ENCODE peak calls at places on chromosome 9, in seven cellular contexts. M is aorta, T is mesendoderm, H is tibial nerve, Y is mammary epithelial cell, K is cardiac muscle cell, L is lower leg skin. X is an unnamed sample.

GRCh38 chr9:129336130-129336528 is 158.1 kb upstream of the IER5L start:
- DNase-seq in M (no peak), T (peak; percentile 49), H (no peak), Y (peak; percentile 60), K (no peak), L (no peak), X (no peak)

GRCh38 chr9:34123682-34124081 is 2.8 kb downstream of the DCAF12 start:
- DNase-seq in M (no peak), T (no peak), H (no peak), Y (no peak), K (no peak), L (peak; percentile 51), X (peak; percentile 11)

GRCh38 chr9:133677126-133678010 is 41.2 kb downstream of the DBH start:
- DNase-seq in M (no peak), T (no peak), H (no peak), Y (no peak), K (no peak), L (no peak), X (peak; percentile 50)

GRCh38 chr9:5435912-5436311 is 1.8 kb downstream of the PLGRKT start:
- DNase-seq in M (no peak), T (no peak), H (no peak), Y (peak; percentile 70), K (no peak), L (no peak), X (no peak)

GRCh38 chr9:128022886-128023285 is 42.1 kb upstream of the EEIG1 start:
- DNase-seq in M (no peak), T (no peak), H (no peak), Y (no peak), K (no peak), L (no peak), X (no peak)

GRCh38 chr9:107260437-107261081 is 22.5 kb upstream of the RAD23B start:
- DNase-seq in M (no peak), T (no peak), H (no peak), Y (peak; percentile 49), K (no peak), L (no peak), X (no peak)

GRCh38 chr9:122397749-122398148 is 26.9 kb downstream of the PTGS1 start:
- DNase-seq in M (no peak), T (no peak), H (no peak), Y (no peak), K (no peak), L (no peak), X (no peak)

GRCh38 chr9:102497709-102498108 is 497.4 kb upstream of the CYLC2 start:
- DNase-seq in M (no peak), T (no peak), H (no peak), Y (no peak), K (no peak), L (no peak), X (no peak)

GRCh38 chr9:111524731-111525055 is 286 bp upstream of the ZNF483 start:
- DNase-seq in M (no peak), T (no peak), H (no peak), Y (no peak), K (no peak), L (no peak), X (no peak)

GRCh38 chr9:33366979-33367480 is 35.3 kb downstream of the AQP7 start:
- DNase-seq in M (no peak), T (no peak), H (no peak), Y (no peak), K (no peak), L (no peak), X (no peak)

GRCh38 chr9:112421771-112422222 is 41.9 kb downstream of the HSDL2 start:
- DNase-seq in M (no peak), T (peak; percentile 19), H (no peak), Y (peak; percentile 15), K (no peak), L (no peak), X (no peak)

GRCh38 chr9:36402536-36402935 is 2.5 kb upstream of the RNF38 start:
- DNase-seq in M (no peak), T (peak; percentile 58), H (no peak), Y (no peak), K (no peak), L (no peak), X (no peak)

GRCh38 chr9:76188905-76189304 is 205.3 kb downstream of the RFK start:
- DNase-seq in M (no peak), T (no peak), H (no peak), Y (no peak), K (no peak), L (no peak), X (no peak)

DNA sequence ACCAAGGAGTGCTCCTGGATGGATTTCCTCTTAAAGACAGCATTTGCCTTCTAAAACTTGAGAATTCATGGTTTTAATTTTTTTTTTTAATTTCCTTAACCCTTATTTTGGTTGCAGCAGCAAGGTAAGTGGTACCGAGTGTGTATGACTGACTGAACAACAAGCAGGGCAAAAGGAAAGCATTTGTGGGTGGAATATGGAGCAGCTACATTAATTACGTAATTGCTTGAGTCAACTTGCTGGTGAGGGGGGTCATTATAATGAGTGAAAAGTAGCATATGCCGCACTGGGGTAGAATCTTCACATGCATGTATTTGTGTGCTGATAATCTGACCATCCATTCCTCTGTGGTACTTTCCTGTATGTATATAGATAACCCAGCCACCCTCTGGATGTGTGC is 147.7 kb upstream of the RUSC2 start:
- DNase-seq in M (no peak), T (no peak), H (no peak), Y (no peak), K (no peak), L (no peak), X (no peak)
- H3K4me3 ChIP-seq in M (no peak overlapping the region), T (no peak overlapping the region), H (no peak overlapping the region), Y (no peak overlapping the region), K (no peak overlapping the region), L (no peak overlapping the region), X (no peak overlapping the region)

GRCh38 chr9:6576930-6577329 is 68.6 kb downstream of the GLDC start:
- DNase-seq in M (no peak), T (no peak), H (no peak), Y (no peak), K (no peak), L (no peak), X (no peak)

GRCh38 chr9:6581266-6581665 is 64.3 kb downstream of the GLDC start:
- DNase-seq in M (no peak), T (no peak), H (no peak), Y (no peak), K (no peak), L (no peak), X (no peak)

DNA sequence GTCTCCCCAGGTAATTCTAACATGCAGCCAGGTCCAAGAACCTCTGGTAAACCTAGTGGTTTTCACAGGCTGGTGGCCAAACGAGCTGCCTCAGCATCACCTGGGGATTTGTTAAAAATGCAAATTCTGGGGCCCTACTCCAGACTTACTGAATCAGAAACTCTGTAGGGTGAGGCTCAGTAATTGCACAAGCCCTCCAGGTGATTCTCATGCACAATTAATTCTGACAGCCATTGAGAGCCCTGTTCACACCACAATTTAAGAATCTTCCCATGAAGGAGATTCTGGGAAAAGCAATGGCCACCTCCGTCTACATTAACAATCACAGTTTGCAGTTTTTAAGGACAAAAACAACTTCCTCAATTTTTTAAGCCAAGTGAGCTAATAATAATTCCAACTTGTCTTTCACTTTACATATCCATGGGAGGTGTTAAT is 70.2 kb downstream of the GLDC start:
- DNase-seq in M (no peak), T (no peak), H (no peak), Y (no peak), K (no peak), L (no peak), X (no peak)
- H3K4me3 ChIP-seq in M (no peak overlapping the region), T (no peak overlapping the region), H (no peak overlapping the region), Y (no peak overlapping the region), K (no peak overlapping the region), L (no peak overlapping the region), X (no peak overlapping the region)

GRCh38 chr9:137278913-137279711 is 1.6 kb downstream of the TOR4A start:
- DNase-seq in M (peak; percentile 76), T (no peak), H (no peak), Y (no peak), K (no peak), L (no peak), X (no peak)

GRCh38 chr9:137276757-137277328 is 683 bp upstream of the TOR4A start:
- DNase-seq in M (peak; percentile 91), T (peak; percentile 84), H (no peak), Y (no peak), K (peak; percentile 94), L (no peak), X (no peak)

GRCh38 chr9:137275937-137276756 is 1.4 kb upstream of the TOR4A start:
- DNase-seq in M (peak; percentile 71), T (no peak), H (no peak), Y (no peak), K (no peak), L (no peak), X (no peak)

GRCh38 chr9:137278061-137278912 is 761 bp downstream of the TOR4A start:
- DNase-seq in M (peak; percentile 80), T (no peak), H (no peak), Y (no peak), K (no peak), L (no peak), X (no peak)

DNA sequence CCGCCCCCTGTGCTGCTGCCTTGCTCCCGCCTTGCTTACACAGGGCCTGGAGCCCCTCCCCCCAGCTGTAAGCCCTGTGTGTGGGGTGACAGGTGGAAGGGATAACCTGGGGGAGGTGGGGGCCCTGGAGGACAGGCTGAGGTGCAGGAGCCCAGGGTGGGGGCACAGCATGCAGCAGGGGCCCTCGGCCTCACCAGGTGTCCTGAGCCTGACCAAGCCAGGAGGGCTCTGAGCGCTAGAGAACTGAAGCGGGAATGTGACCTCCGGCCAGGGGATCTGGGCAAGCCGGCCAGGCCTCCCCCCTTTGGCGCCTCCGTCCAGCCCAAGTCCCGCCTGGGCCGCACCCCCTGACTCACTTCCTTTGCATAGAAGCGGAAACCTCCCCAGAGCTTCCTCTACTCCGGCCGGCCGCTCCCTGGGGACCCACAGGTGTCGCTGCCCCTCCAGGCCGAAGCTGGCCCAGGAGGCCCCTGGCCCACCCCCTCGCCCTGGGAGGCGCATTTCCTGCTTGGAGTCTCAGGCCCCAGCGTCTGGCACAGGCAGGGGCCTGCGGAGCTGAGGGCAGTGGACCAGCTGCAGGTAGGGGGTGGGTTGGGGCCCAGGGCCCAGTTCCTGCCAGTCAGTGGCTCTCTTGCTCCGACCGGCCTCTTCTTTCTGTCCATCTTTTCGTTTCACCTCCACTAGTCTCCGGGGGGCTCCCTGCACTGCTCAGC is at the start of gene TOR4A:
- DNase-seq in M (peak; percentile 94), T (peak; percentile 94), H (peak; percentile 44), Y (no peak), K (peak; percentile 85), L (no peak), X (no peak)
- H3K4me3 ChIP-seq in M (peak within 1 kb of the TSS; percentile 40), T (peak within 1 kb of the TSS; percentile 51), H (peak within 1 kb of the TSS; percentile 63), Y (no peak within 1 kb of the TSS), K (peak within 1 kb of the TSS; percentile 26), L (peak within 1 kb of the TSS; percentile 18), X (peak within 1 kb of the TSS; percentile 41)

GRCh38 chr9:125146247-125146646 is 2.9 kb upstream of the SCAI start:
- DNase-seq in M (no peak), T (no peak), H (no peak), Y (no peak), K (no peak), L (no peak), X (no peak)
- H3K4me3 ChIP-seq in M (no peak overlapping the region), T (no peak overlapping the region), H (no peak overlapping the region), Y (no peak overlapping the region), K (no peak overlapping the region), L (no peak overlapping the region), X (no peak overlapping the region)